ENCODE peak calls at places on chromosomes 16 and 17, in four cellular contexts. G is CD4-positive, alpha-beta memory T cell; H is SJSA1; M is PC-9. S is an unnamed sample. For H3K4me1, the result is how much of the 10 kb centered on the place peaks cover.

GRCh38 chr17:67431210-67432015 is 54.3 kb downstream of the PITPNC1 start:
- DNase-seq in G (no peak), H (peak), M (peak), S (peak)

GRCh38 chr17:61205931-61206330 is 193.7 kb upstream of the TBX2 start:
- DNase-seq in G (no peak), H (no peak), M (no peak), S (no peak)

GRCh38 chr16:67415872-67416793 is at the start of gene ZDHHC1:
- DNase-seq in G (no peak), H (peak), M (peak), S (no peak)

GRCh38 chr17:54900457-54901229 is at the start of gene TOM1L1:
- DNase-seq in G (no peak), H (peak), M (peak), S (peak)

GRCh38 chr16:88940196-88941050 is 36.6 kb downstream of the CBFA2T3 start:
- DNase-seq in G (no peak), H (no peak), M (no peak), S (no peak)

GRCh38 chr17:45782889-45783592 is 1.1 kb upstream of the CRHR1 start:
- DNase-seq in G (no peak), H (no peak), M (no peak), S (no peak)

GRCh38 chr17:73940511-73940910 is 263.0 kb upstream of the RPL38 start:
- DNase-seq in G (no peak), H (no peak), M (no peak), S (no peak)

GRCh38 chr16:5466551-5466950 is 369.0 kb upstream of the EEF2KMT start:
- DNase-seq in G (no peak), H (no peak), M (no peak), S (no peak)

GRCh38 chr17:51461578-51462004 is 201.2 kb downstream of the UTP18 start:
- DNase-seq in G (peak), H (peak), M (peak), S (peak)

GRCh38 chr17:74695629-74696028 is 17.1 kb downstream of the CD300LF start:
- DNase-seq in G (no peak), H (no peak), M (no peak), S (no peak)

GRCh38 chr16:51002889-51003490 is 148.1 kb downstream of the SALL1 start:
- DNase-seq in G (no peak), H (no peak), M (no peak), S (no peak)

GRCh38 chr16:1194665-1195392 is 30.2 kb downstream of the TPSG1 start:
- DNase-seq in G (no peak), H (no peak), M (no peak), S (no peak)

GRCh38 chr17:21194210-21194609 is 19.8 kb downstream of the TMEM11 start:
- DNase-seq in G (no peak), H (no peak), M (no peak), S (no peak)

GRCh38 chr17:35627417-35627816 is 40.3 kb downstream of the AP2B1 start:
- DNase-seq in G (no peak), H (no peak), M (no peak), S (no peak)

GRCh38 chr17:65447823-65448222 is 113.6 kb downstream of the AXIN2 start:
- DNase-seq in G (no peak), H (no peak), M (no peak), S (no peak)
- H3K4me1 ChIP-seq in G (under half), H (under half), M (under half), S (under half)

GRCh38 chr16:70739389-70739788 is 53.5 kb upstream of the MTSS2 start:
- DNase-seq in G (no peak), H (no peak), M (no peak), S (no peak)

GRCh38 chr16:70743791-70744190 is 57.2 kb downstream of the VAC14 start:
- DNase-seq in G (no peak), H (no peak), M (no peak), S (no peak)

GRCh38 chr16:70740174-70740918 is 54.5 kb upstream of the MTSS2 start:
- DNase-seq in G (no peak), H (no peak), M (no peak), S (no peak)

GRCh38 chr16:70740919-70741778 is 55.3 kb upstream of the MTSS2 start:
- DNase-seq in G (no peak), H (no peak), M (no peak), S (no peak)

GRCh38 chr16:70741779-70742125 is 55.9 kb upstream of the MTSS2 start:
- DNase-seq in G (no peak), H (no peak), M (no peak), S (no peak)
- H3K4me1 ChIP-seq in G (under half), H (under half), M (under half), S (under half)

GRCh38 chr17:77485089-77485833 is 344.5 kb downstream of the SEC14L1 start:
- DNase-seq in G (no peak), H (no peak), M (no peak), S (no peak)

GRCh38 chr17:77487677-77488530 is 347.1 kb downstream of the SEC14L1 start:
- DNase-seq in G (no peak), H (no peak), M (no peak), S (no peak)

GRCh38 chr17:77489239-77489897 is 348.6 kb downstream of the SEC14L1 start:
- DNase-seq in G (no peak), H (no peak), M (no peak), S (no peak)

GRCh38 chr17:77488531-77489238 is 347.9 kb downstream of the SEC14L1 start:
- DNase-seq in G (no peak), H (no peak), M (no peak), S (no peak)

GRCh38 chr17:77487211-77487629 is 346.5 kb downstream of the SEC14L1 start:
- DNase-seq in G (no peak), H (no peak), M (no peak), S (no peak)
- H3K4me1 ChIP-seq in G (half or more), H (under half), M (under half), S (under half)

GRCh38 chr17:40559016-40559853 is 6.0 kb downstream of the CCR7 start:
- DNase-seq in G (peak), H (no peak), M (no peak), S (no peak)
- H3K4me1 ChIP-seq in G (half or more), H (under half), M (under half), S (under half)

GRCh38 chr16:17331991-17332390 is 138.8 kb downstream of the XYLT1 start:
- DNase-seq in G (no peak), H (no peak), M (no peak), S (no peak)
- H3K4me1 ChIP-seq in G (under half), H (under half), M (under half), S (under half)

DNA sequence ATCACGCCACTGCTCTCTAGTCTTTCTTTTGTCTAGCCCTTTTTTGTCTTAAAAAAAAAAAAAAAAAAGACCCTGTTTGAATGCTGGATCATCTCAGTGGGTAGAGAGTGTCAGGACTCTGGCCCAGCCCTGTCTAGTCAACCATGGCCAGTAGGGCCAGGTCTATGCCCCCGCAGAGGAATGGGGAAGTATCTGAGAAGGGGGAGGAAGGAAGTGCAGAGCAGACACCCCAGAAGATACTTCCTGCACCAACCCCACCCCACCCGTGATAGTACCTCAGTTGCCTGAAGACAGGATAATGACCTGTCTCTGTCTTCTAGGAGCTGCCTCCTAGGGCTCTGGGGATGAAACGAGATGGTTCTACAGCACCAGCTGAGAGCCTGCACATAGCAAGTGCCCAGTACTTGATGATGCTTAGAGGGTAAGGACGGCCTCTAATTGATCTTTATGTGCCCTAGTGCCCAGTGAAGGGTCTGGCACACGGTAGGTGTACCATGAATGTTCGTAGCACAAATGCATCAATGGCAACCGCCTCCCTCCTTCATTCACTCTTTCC is 55.4 kb downstream of the ABAT start:
- DNase-seq in G (no peak), H (no peak), M (no peak), S (no peak)
- H3K4me1 ChIP-seq in G (under half), H (under half), M (under half), S (under half)